ENCODE peak calls at places on chromosomes 2 and 18, in nine cellular contexts. M, D, O, Z, L, V, C, G and I are unnamed samples. For H3K4me1, the result is how much of the 10 kb centered on the place peaks cover.

GRCh38 chr2:219352448-219353023 is 20.0 kb upstream of the RESP18 start:
- DNase-seq in M (peak), D (peak), O (peak), Z (no peak), L (peak), V (peak), C (peak), G (peak), I (no peak)

GRCh38 chr2:169476459-169476858 is 2.8 kb upstream of the BBS5 start:
- DNase-seq in M (no peak), D (no peak), O (no peak), Z (no peak), L (no peak), V (no peak), C (no peak), G (no peak), I (no peak)

GRCh38 chr2:6971502-6971901 is 54.3 kb downstream of the RNF144A start:
- DNase-seq in M (no peak), D (no peak), O (no peak), Z (no peak), L (no peak), V (no peak), C (no peak), G (no peak), I (no peak)

GRCh38 chr2:215900203-215900611 is 113.1 kb downstream of the MREG start:
- DNase-seq in M (no peak), D (no peak), O (no peak), Z (no peak), L (no peak), V (no peak), C (no peak), G (no peak), I (no peak)

GRCh38 chr2:129820908-129821307 is 158.6 kb upstream of the RAB6C start:
- DNase-seq in M (no peak), D (no peak), O (no peak), Z (no peak), L (no peak), V (no peak), C (no peak), G (no peak), I (no peak)

GRCh38 chr18:41396861-41397260 is 558.2 kb upstream of the PIK3C3 start:
- DNase-seq in M (no peak), D (no peak), O (no peak), Z (no peak), L (no peak), V (no peak), C (no peak), G (no peak), I (no peak)

GRCh38 chr2:163734911-163735691 is 707 bp downstream of the FIGN start:
- DNase-seq in M (no peak), D (no peak), O (no peak), Z (no peak), L (no peak), V (no peak), C (no peak), G (no peak), I (no peak)

GRCh38 chr2:74836675-74837401 is 2.9 kb downstream of the HK2 start:
- DNase-seq in M (no peak), D (peak), O (no peak), Z (no peak), L (no peak), V (no peak), C (no peak), G (no peak), I (no peak)

DNA sequence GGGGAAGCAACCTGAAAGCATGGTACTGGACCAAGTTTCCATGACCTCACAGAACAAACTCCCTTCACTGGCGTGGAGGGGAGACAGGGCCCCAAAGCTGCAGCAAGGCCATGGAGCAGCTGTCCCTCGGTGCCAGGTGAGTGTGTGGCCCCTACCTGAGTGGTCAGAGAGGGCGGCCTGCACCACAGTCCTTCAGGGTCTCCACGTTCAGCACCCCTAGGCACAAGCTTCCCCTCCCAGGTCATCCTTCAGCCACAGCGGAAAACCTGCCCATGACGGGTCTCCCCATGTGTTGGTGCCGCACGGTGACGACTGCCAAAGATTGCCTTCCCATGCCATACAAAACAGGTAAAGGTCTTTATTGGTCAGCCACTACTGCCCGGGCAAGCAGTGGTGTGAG is 201.6 kb downstream of the MGAT5 start:
- DNase-seq in M (no peak), D (no peak), O (peak), Z (no peak), L (peak), V (no peak), C (no peak), G (no peak), I (no peak)
- H3K4me1 ChIP-seq in M (under half), D (under half), O (under half), Z (under half), L (under half), V (under half), C (under half), G (under half), I (under half)

GRCh38 chr18:76660571-76661192 is 161.7 kb upstream of the ZNF236 start:
- DNase-seq in M (no peak), D (no peak), O (no peak), Z (no peak), L (no peak), V (no peak), C (no peak), G (no peak), I (no peak)

GRCh38 chr18:76657428-76657827 is 162.4 kb upstream of the ZNF516 start:
- DNase-seq in M (no peak), D (no peak), O (no peak), Z (no peak), L (no peak), V (no peak), C (no peak), G (no peak), I (no peak)

GRCh38 chr18:76656925-76657324 is 161.9 kb upstream of the ZNF516 start:
- DNase-seq in M (no peak), D (no peak), O (no peak), Z (no peak), L (no peak), V (no peak), C (no peak), G (no peak), I (no peak)

GRCh38 chr18:76657911-76658475 is 163.0 kb upstream of the ZNF516 start:
- DNase-seq in M (no peak), D (no peak), O (no peak), Z (no peak), L (no peak), V (no peak), C (no peak), G (no peak), I (no peak)

DNA sequence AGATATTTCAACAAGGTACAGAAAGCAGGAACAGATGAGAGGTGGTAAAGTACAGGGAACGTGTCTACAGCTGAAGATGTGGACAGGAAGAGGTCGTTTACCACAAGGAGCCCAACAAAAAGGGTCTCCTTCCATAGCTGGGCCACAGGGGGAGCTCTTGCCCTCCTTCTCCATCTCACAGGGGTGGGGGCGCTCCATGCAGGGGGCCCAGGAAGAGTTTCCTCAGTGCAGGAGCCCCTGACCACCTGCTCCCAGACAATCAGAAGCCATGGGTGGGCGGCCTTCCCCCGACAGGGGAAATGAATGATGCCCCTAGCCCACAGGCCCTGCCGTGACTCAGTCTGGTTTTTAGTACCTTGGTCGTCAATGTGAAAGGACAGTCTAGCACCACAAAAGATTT is 163.6 kb upstream of the ZNF516 start:
- DNase-seq in M (no peak), D (no peak), O (no peak), Z (no peak), L (no peak), V (peak), C (peak), G (no peak), I (no peak)
- TF ChIP-seq EP300 in M (no peak), D (peak), O (no peak), Z (no peak), L (no peak), V (no peak), C (no peak), G (no peak), I (no peak)

GRCh38 chr2:73215254-73215653 is 1.2 kb downstream of the SMYD5 start:
- DNase-seq in M (no peak), D (no peak), O (no peak), Z (no peak), L (no peak), V (no peak), C (no peak), G (no peak), I (no peak)

GRCh38 chr2:73217160-73217559 is 3.1 kb downstream of the SMYD5 start:
- DNase-seq in M (no peak), D (no peak), O (no peak), Z (no peak), L (no peak), V (no peak), C (no peak), G (no peak), I (no peak)

GRCh38 chr2:73212098-73212447 is 2.0 kb upstream of the SMYD5 start:
- DNase-seq in M (no peak), D (no peak), O (no peak), Z (no peak), L (no peak), V (no peak), C (no peak), G (no peak), I (no peak)

GRCh38 chr2:73212448-73213176 is 1.4 kb upstream of the SMYD5 start:
- DNase-seq in M (peak), D (no peak), O (peak), Z (no peak), L (no peak), V (peak), C (peak), G (peak), I (peak)

DNA sequence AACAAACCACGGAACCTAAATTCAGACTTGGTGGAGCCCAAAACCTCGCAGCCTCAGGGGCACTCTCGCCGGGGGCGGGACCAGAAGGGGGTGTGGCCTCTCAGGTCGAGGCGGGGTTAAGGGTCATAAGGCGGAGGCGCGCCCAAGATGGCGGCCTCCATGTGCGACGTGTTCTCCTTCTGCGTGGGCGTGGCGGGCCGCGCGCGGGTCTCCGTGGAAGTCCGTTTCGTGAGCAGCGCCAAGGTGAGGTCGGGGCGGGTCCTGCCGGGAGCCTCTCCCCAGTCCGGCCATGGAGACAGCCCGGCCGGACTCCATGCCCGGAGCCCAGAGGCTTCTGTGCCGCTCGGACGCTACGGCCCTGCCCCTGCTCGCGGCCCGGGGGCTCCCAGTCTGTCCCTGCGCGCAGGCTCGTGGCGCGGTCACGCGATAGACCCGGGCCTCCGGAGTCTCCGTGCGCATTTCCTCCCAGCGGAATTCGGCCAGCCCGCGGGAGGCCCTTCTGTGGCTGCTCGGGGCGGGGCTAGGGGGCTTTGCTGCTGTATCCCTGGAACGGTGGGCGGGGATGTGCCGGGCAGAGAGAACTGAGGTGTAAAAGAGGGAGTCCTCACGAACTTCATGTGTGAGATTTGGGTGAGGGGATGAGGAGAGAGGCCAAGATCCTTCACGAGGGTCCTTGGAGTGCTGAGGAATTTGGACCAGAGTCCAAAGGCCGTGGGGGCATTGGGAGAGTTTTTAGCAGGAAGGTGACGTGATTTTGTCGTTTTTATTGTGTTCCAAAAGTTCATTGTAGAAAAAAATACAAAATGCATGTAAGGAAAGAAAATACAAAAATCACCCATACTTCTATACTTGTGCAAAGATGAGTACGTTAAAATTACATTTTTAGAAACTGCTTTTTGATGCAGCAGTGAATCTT is at the start of gene SMYD5:
- DNase-seq in M (peak), D (no peak), O (peak), Z (peak), L (peak), V (peak), C (peak), G (peak), I (peak)
- TF ChIP-seq POLR2A in M (peak), D (peak), O (no peak), Z (peak), L (no peak), V (peak), C (peak), G (no peak), I (no peak)

GRCh38 chr2:218332920-218333645 is 23.6 kb upstream of the CATIP start:
- DNase-seq in M (no peak), D (no peak), O (no peak), Z (no peak), L (no peak), V (no peak), C (peak), G (no peak), I (no peak)
- H3K4me1 ChIP-seq in M (under half), D (under half), O (half or more), Z (under half), L (under half), V (under half), C (under half), G (under half), I (under half)

GRCh38 chr2:64383881-64384280 is 70.1 kb upstream of the LGALSL start:
- DNase-seq in M (no peak), D (no peak), O (no peak), Z (no peak), L (no peak), V (no peak), C (no peak), G (no peak), I (no peak)
- TF ChIP-seq EP300 in M (no peak), D (no peak), O (no peak), Z (no peak), L (no peak), V (no peak), C (no peak), G (no peak), I (no peak)